ENCODE peak calls at places on chromosomes 5 and 9, in four cellular contexts. One of them, this sample, is unnamed.

GRCh38 chr5:147483961-147484707 is 25.7 kb downstream of the DPYSL3 start:
- DNase-seq in choroid plexus epithelial cell: peak
- DNase-seq in lower leg skin: peak
- DNase-seq in fibroblast of villous mesenchyme: peak
- DNase-seq in this sample: peak

GRCh38 chr9:33222031-33222430 is 17.9 kb upstream of the SPINK4 start:
- DNase-seq in choroid plexus epithelial cell: no peak
- DNase-seq in lower leg skin: no peak
- DNase-seq in fibroblast of villous mesenchyme: no peak
- DNase-seq in this sample: no peak

GRCh38 chr5:157607371-157608161 is 32.0 kb upstream of the ADAM19 start:
- DNase-seq in choroid plexus epithelial cell: peak
- DNase-seq in lower leg skin: no peak
- DNase-seq in fibroblast of villous mesenchyme: peak
- DNase-seq in this sample: peak

GRCh38 chr9:120904999-120905793 is 21.4 kb downstream of the TRAF1 start:
- DNase-seq in choroid plexus epithelial cell: no peak
- DNase-seq in lower leg skin: peak
- DNase-seq in fibroblast of villous mesenchyme: no peak
- DNase-seq in this sample: no peak

GRCh38 chr9:133737071-133737773 is 930 bp downstream of the SARDH start:
- DNase-seq in choroid plexus epithelial cell: no peak
- DNase-seq in lower leg skin: peak
- DNase-seq in fibroblast of villous mesenchyme: no peak
- DNase-seq in this sample: no peak

GRCh38 chr5:1799110-1799601 is 481 bp downstream of the MRPL36 start:
- DNase-seq in choroid plexus epithelial cell: peak
- DNase-seq in lower leg skin: no peak
- DNase-seq in fibroblast of villous mesenchyme: peak
- DNase-seq in this sample: peak

GRCh38 chr5:5063533-5063953 is 76.6 kb upstream of the ADAMTS16 start:
- DNase-seq in choroid plexus epithelial cell: no peak
- DNase-seq in lower leg skin: no peak
- DNase-seq in fibroblast of villous mesenchyme: no peak
- DNase-seq in this sample: no peak

GRCh38 chr5:82635561-82636288 is 357.6 kb upstream of the RPS23 start:
- DNase-seq in choroid plexus epithelial cell: peak
- DNase-seq in lower leg skin: no peak
- DNase-seq in fibroblast of villous mesenchyme: peak
- DNase-seq in this sample: peak

GRCh38 chr9:116900543-116900942 is 213.4 kb downstream of the TRIM32 start:
- DNase-seq in choroid plexus epithelial cell: no peak
- DNase-seq in lower leg skin: no peak
- DNase-seq in fibroblast of villous mesenchyme: no peak
- DNase-seq in this sample: no peak

GRCh38 chr9:110602281-110602680 is 22.7 kb upstream of the SVEP1 start:
- DNase-seq in choroid plexus epithelial cell: no peak
- DNase-seq in lower leg skin: no peak
- DNase-seq in fibroblast of villous mesenchyme: no peak
- DNase-seq in this sample: no peak

GRCh38 chr5:127907907-127908306 is 175.7 kb upstream of the SLC12A2 start:
- DNase-seq in choroid plexus epithelial cell: no peak
- DNase-seq in lower leg skin: no peak
- DNase-seq in fibroblast of villous mesenchyme: no peak
- DNase-seq in this sample: no peak

GRCh38 chr5:125408582-125409069 is 662.2 kb upstream of the ZNF608 start:
- DNase-seq in choroid plexus epithelial cell: peak
- DNase-seq in lower leg skin: no peak
- DNase-seq in fibroblast of villous mesenchyme: peak
- DNase-seq in this sample: peak

GRCh38 chr5:161530700-161531099 is 15.8 kb downstream of the GABRB2 start:
- DNase-seq in choroid plexus epithelial cell: no peak
- DNase-seq in lower leg skin: no peak
- DNase-seq in fibroblast of villous mesenchyme: no peak
- DNase-seq in this sample: no peak

GRCh38 chr9:2620876-2621677 is 510 bp upstream of the VLDLR start:
- DNase-seq in choroid plexus epithelial cell: peak
- DNase-seq in lower leg skin: peak
- DNase-seq in fibroblast of villous mesenchyme: peak
- DNase-seq in this sample: peak

GRCh38 chr9:107176701-107177100 is 106.4 kb upstream of the RAD23B start:
- DNase-seq in choroid plexus epithelial cell: no peak
- DNase-seq in lower leg skin: no peak
- DNase-seq in fibroblast of villous mesenchyme: peak
- DNase-seq in this sample: no peak

GRCh38 chr9:92723299-92723625 is 41.4 kb downstream of the BICD2 start:
- DNase-seq in choroid plexus epithelial cell: peak
- DNase-seq in lower leg skin: peak
- DNase-seq in fibroblast of villous mesenchyme: no peak
- DNase-seq in this sample: peak

GRCh38 chr5:36688722-36689121 is 82.3 kb downstream of the SLC1A3 start:
- DNase-seq in choroid plexus epithelial cell: peak
- DNase-seq in lower leg skin: no peak
- DNase-seq in fibroblast of villous mesenchyme: peak
- DNase-seq in this sample: no peak

GRCh38 chr5:67983251-67983941 is 232.2 kb upstream of the PIK3R1 start:
- DNase-seq in choroid plexus epithelial cell: peak
- DNase-seq in lower leg skin: no peak
- DNase-seq in fibroblast of villous mesenchyme: peak
- DNase-seq in this sample: peak

GRCh38 chr5:32538031-32538547 is 47.3 kb upstream of the SUB1 start:
- DNase-seq in choroid plexus epithelial cell: no peak
- DNase-seq in lower leg skin: peak
- DNase-seq in fibroblast of villous mesenchyme: no peak
- DNase-seq in this sample: no peak

GRCh38 chr5:80141147-80141671 is 106.1 kb downstream of the THBS4 start:
- DNase-seq in choroid plexus epithelial cell: peak
- DNase-seq in lower leg skin: peak
- DNase-seq in fibroblast of villous mesenchyme: peak
- DNase-seq in this sample: no peak

GRCh38 chr5:56330167-56330566 is 97.0 kb upstream of the ANKRD55 start:
- DNase-seq in choroid plexus epithelial cell: no peak
- DNase-seq in lower leg skin: no peak
- DNase-seq in fibroblast of villous mesenchyme: no peak
- DNase-seq in this sample: no peak

GRCh38 chr9:8679405-8679951 is 879.9 kb upstream of the DMAC1 start:
- DNase-seq in choroid plexus epithelial cell: peak
- DNase-seq in lower leg skin: no peak
- DNase-seq in fibroblast of villous mesenchyme: peak
- DNase-seq in this sample: peak

GRCh38 chr5:135444881-135445280 is 2.3 kb downstream of the DCANP1 start:
- DNase-seq in choroid plexus epithelial cell: no peak
- DNase-seq in lower leg skin: peak
- DNase-seq in fibroblast of villous mesenchyme: no peak
- DNase-seq in this sample: no peak

GRCh38 chr5:158174918-158175663 is 316.1 kb upstream of the CLINT1 start:
- DNase-seq in choroid plexus epithelial cell: peak
- DNase-seq in lower leg skin: peak
- DNase-seq in fibroblast of villous mesenchyme: peak
- DNase-seq in this sample: peak

GRCh38 chr5:43312699-43313034 is 545 bp downstream of the HMGCS1 start:
- DNase-seq in choroid plexus epithelial cell: no peak
- DNase-seq in lower leg skin: no peak
- DNase-seq in fibroblast of villous mesenchyme: peak
- DNase-seq in this sample: no peak

GRCh38 chr9:129596541-129597328 is 24.2 kb downstream of the C9orf50 start:
- DNase-seq in choroid plexus epithelial cell: peak
- DNase-seq in lower leg skin: peak
- DNase-seq in fibroblast of villous mesenchyme: peak
- DNase-seq in this sample: peak
- H3K4me3 ChIP-seq in choroid plexus epithelial cell: peak
- H3K4me3 ChIP-seq in lower leg skin: no peak
- H3K4me3 ChIP-seq in fibroblast of villous mesenchyme: peak
- H3K4me3 ChIP-seq in this sample: peak

DNA sequence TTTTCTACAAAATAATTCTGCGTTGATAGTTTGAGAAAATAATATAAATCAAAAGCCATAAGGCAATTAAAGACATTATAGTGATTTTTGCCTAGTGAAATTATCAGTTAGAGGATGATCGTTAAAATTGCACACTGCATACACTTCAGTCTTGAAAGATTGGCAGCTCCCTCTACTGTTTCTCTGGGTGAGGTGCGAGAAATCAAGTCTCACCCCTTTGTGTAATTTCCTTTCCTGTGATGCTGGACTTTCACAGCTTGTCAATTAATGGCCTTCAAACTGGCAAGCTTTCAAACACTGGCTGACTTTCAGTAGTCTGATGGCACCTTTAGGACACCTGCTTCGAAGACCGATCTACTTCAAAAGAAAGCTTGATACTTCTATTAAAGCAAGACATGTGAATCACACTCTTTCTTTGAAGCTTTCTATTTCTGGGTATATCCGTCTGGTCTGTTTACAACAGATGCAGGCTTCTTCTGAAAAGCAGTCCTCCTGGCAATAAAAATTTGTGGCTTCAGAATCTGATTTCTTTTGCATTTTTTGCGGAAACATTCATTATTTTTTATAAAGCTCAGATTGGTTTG is 706.8 kb upstream of the PTPRD start:
- DNase-seq in choroid plexus epithelial cell: peak
- DNase-seq in lower leg skin: no peak
- DNase-seq in fibroblast of villous mesenchyme: no peak
- DNase-seq in this sample: peak
- TF ChIP-seq CTCF in choroid plexus epithelial cell: peak
- TF ChIP-seq CTCF in lower leg skin: no peak
- TF ChIP-seq CTCF in fibroblast of villous mesenchyme: no peak
- TF ChIP-seq CTCF in this sample: peak

GRCh38 chr5:7850241-7850532 is 746 bp downstream of the CFAP90 start:
- DNase-seq in choroid plexus epithelial cell: no peak
- DNase-seq in lower leg skin: no peak
- DNase-seq in fibroblast of villous mesenchyme: no peak
- DNase-seq in this sample: no peak
- H3K4me3 ChIP-seq in choroid plexus epithelial cell: peak
- H3K4me3 ChIP-seq in lower leg skin: no peak
- H3K4me3 ChIP-seq in fibroblast of villous mesenchyme: peak
- H3K4me3 ChIP-seq in this sample: peak

GRCh38 chr5:58969253-58969652 is 386.4 kb downstream of the RAB3C start:
- DNase-seq in choroid plexus epithelial cell: no peak
- DNase-seq in lower leg skin: no peak
- DNase-seq in fibroblast of villous mesenchyme: no peak
- DNase-seq in this sample: no peak

GRCh38 chr5:58974601-58975000 is 391.7 kb downstream of the RAB3C start:
- DNase-seq in choroid plexus epithelial cell: no peak
- DNase-seq in lower leg skin: no peak
- DNase-seq in fibroblast of villous mesenchyme: no peak
- DNase-seq in this sample: no peak

GRCh38 chr5:58972301-58972700 is 389.4 kb downstream of the RAB3C start:
- DNase-seq in choroid plexus epithelial cell: peak
- DNase-seq in lower leg skin: no peak
- DNase-seq in fibroblast of villous mesenchyme: peak
- DNase-seq in this sample: peak

GRCh38 chr5:58969795-58970194 is 386.9 kb downstream of the RAB3C start:
- DNase-seq in choroid plexus epithelial cell: no peak
- DNase-seq in lower leg skin: no peak
- DNase-seq in fibroblast of villous mesenchyme: no peak
- DNase-seq in this sample: no peak

GRCh38 chr5:58974083-58974482 is 391.2 kb downstream of the RAB3C start:
- DNase-seq in choroid plexus epithelial cell: no peak
- DNase-seq in lower leg skin: no peak
- DNase-seq in fibroblast of villous mesenchyme: peak
- DNase-seq in this sample: no peak
- TF ChIP-seq CTCF in choroid plexus epithelial cell: no peak
- TF ChIP-seq CTCF in lower leg skin: no peak
- TF ChIP-seq CTCF in fibroblast of villous mesenchyme: no peak
- TF ChIP-seq CTCF in this sample: no peak

GRCh38 chr9:95131023-95131943 is 186.2 kb downstream of the FANCC start:
- DNase-seq in choroid plexus epithelial cell: peak
- DNase-seq in lower leg skin: peak
- DNase-seq in fibroblast of villous mesenchyme: peak
- DNase-seq in this sample: peak
- H3K4me3 ChIP-seq in choroid plexus epithelial cell: no peak
- H3K4me3 ChIP-seq in lower leg skin: no peak
- H3K4me3 ChIP-seq in fibroblast of villous mesenchyme: no peak
- H3K4me3 ChIP-seq in this sample: no peak

GRCh38 chr5:132237670-132238069 is 10.0 kb upstream of the P4HA2 start:
- DNase-seq in choroid plexus epithelial cell: no peak
- DNase-seq in lower leg skin: peak
- DNase-seq in fibroblast of villous mesenchyme: no peak
- DNase-seq in this sample: no peak

GRCh38 chr5:132238901-132239500 is 11.3 kb upstream of the P4HA2 start:
- DNase-seq in choroid plexus epithelial cell: no peak
- DNase-seq in lower leg skin: peak
- DNase-seq in fibroblast of villous mesenchyme: no peak
- DNase-seq in this sample: no peak

GRCh38 chr5:132239776-132240175 is 12.1 kb upstream of the P4HA2 start:
- DNase-seq in choroid plexus epithelial cell: no peak
- DNase-seq in lower leg skin: peak
- DNase-seq in fibroblast of villous mesenchyme: no peak
- DNase-seq in this sample: no peak

GRCh38 chr5:132237141-132237540 is 9.5 kb upstream of the P4HA2 start:
- DNase-seq in choroid plexus epithelial cell: no peak
- DNase-seq in lower leg skin: peak
- DNase-seq in fibroblast of villous mesenchyme: peak
- DNase-seq in this sample: no peak

GRCh38 chr5:132238169-132238744 is 10.6 kb upstream of the P4HA2 start:
- DNase-seq in choroid plexus epithelial cell: peak
- DNase-seq in lower leg skin: peak
- DNase-seq in fibroblast of villous mesenchyme: peak
- DNase-seq in this sample: peak
- TF ChIP-seq CTCF in choroid plexus epithelial cell: peak
- TF ChIP-seq CTCF in lower leg skin: no peak
- TF ChIP-seq CTCF in fibroblast of villous mesenchyme: peak
- TF ChIP-seq CTCF in this sample: peak

DNA sequence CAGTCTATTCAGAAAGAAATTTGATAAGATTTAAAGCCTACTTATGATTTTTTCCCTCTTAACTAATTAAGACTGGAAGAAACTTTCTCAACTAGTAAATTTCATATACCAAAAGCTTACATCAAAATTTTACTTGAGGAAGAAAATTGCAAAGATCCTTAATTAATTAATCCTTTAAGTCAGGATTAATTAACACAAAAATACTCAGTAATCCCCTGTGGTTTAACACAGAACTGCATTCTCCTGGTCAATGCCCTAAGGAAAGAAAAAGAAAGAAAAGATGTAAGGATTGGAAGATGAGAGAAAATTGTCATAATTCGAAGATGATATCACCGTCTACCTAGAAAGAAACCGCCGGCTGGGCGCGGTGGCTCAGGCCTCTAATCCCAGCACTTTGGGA is 17.3 kb upstream of the RUFY1 start:
- DNase-seq in choroid plexus epithelial cell: no peak
- DNase-seq in lower leg skin: no peak
- DNase-seq in fibroblast of villous mesenchyme: no peak
- DNase-seq in this sample: no peak
- H3K4me3 ChIP-seq in choroid plexus epithelial cell: no peak
- H3K4me3 ChIP-seq in lower leg skin: no peak
- H3K4me3 ChIP-seq in fibroblast of villous mesenchyme: no peak
- H3K4me3 ChIP-seq in this sample: no peak

GRCh38 chr5:15993934-15994333 is 185.7 kb downstream of the MARCHF11 start:
- DNase-seq in choroid plexus epithelial cell: peak
- DNase-seq in lower leg skin: no peak
- DNase-seq in fibroblast of villous mesenchyme: peak
- DNase-seq in this sample: peak
- TF ChIP-seq CTCF in choroid plexus epithelial cell: peak
- TF ChIP-seq CTCF in lower leg skin: no peak
- TF ChIP-seq CTCF in fibroblast of villous mesenchyme: peak
- TF ChIP-seq CTCF in this sample: peak

This sample was measured in astrocyte of the spinal cord.